ENCODE peak calls at places on chromosomes 16 and 17, in seven cellular contexts. M, I, N, P, B, F and V are unnamed samples.

GRCh38 chr16:11402745-11403533 is 57.7 kb downstream of the RMI2 start:
- DNase-seq in M (no peak), I (no peak), N (no peak), P (no peak), B (no peak), F (no peak), V (no peak)

GRCh38 chr17:31008374-31009035 is 37.7 kb downstream of the RNF135 start:
- DNase-seq in M (peak; percentile 54), I (peak; percentile 89), N (peak; percentile 37), P (peak; percentile 59), B (no peak), F (no peak), V (peak; percentile 27)

GRCh38 chr16:57066625-57067024 is 25.8 kb upstream of the CPNE2 start:
- DNase-seq in M (no peak), I (no peak), N (no peak), P (no peak), B (no peak), F (no peak), V (no peak)

GRCh38 chr16:57049678-57050077 is 42.7 kb upstream of the CPNE2 start:
- DNase-seq in M (no peak), I (peak; percentile 32), N (no peak), P (no peak), B (no peak), F (no peak), V (no peak)

GRCh38 chr17:47423406-47424295 is 99.9 kb downstream of the EFCAB13 start:
- DNase-seq in M (no peak), I (no peak), N (no peak), P (no peak), B (no peak), F (no peak), V (no peak)

GRCh38 chr16:75420987-75421819 is 12.1 kb downstream of the CFDP1 start:
- DNase-seq in M (peak; percentile 20), I (peak; percentile 88), N (no peak), P (no peak), B (no peak), F (peak; percentile 48), V (peak; percentile 54)

GRCh38 chr16:86578056-86578455 is 293 bp upstream of the FOXL1 start:
- DNase-seq in M (no peak), I (peak; percentile 69), N (no peak), P (no peak), B (no peak), F (no peak), V (no peak)

GRCh38 chr17:47197821-47198220 is 8.7 kb upstream of the CDC27 start:
- DNase-seq in M (no peak), I (no peak), N (no peak), P (no peak), B (no peak), F (no peak), V (no peak)

GRCh38 chr16:80806957-80807356 is 2.6 kb upstream of the CDYL2 start:
- DNase-seq in M (peak; percentile 64), I (no peak), N (peak; percentile 50), P (peak; percentile 12), B (no peak), F (no peak), V (peak; percentile 92)

GRCh38 chr16:85728879-85729278 is 22.0 kb downstream of the C16orf74 start:
- DNase-seq in M (no peak), I (no peak), N (no peak), P (no peak), B (no peak), F (no peak), V (no peak)

GRCh38 chr17:56497132-56497531 is 96.4 kb upstream of the NOG start:
- DNase-seq in M (no peak), I (no peak), N (no peak), P (no peak), B (no peak), F (no peak), V (no peak)

GRCh38 chr16:4183258-4184037 is 58.4 kb downstream of the SRL start:
- DNase-seq in M (peak; percentile 91), I (peak; percentile 97), N (peak; percentile 74), P (peak; percentile 74), B (no peak), F (peak; percentile 88), V (peak; percentile 83)

GRCh38 chr16:48311242-48311641 is 63.9 kb upstream of the ABCC11 start:
- DNase-seq in M (no peak), I (no peak), N (no peak), P (peak; percentile 5), B (no peak), F (no peak), V (no peak)

GRCh38 chr17:73196500-73196899 is 3.6 kb downstream of the COG1 start:
- DNase-seq in M (no peak), I (no peak), N (no peak), P (no peak), B (no peak), F (peak; percentile 58), V (no peak)

GRCh38 chr16:30541502-30542329 is 7.1 kb upstream of the ZNF747 start:
- DNase-seq in M (no peak), I (no peak), N (no peak), P (no peak), B (no peak), F (no peak), V (peak; percentile 32)

GRCh38 chr16:117381-118365 is 20.8 kb downstream of the NPRL3 start:
- DNase-seq in M (peak; percentile 78), I (no peak), N (peak; percentile 65), P (peak; percentile 64), B (no peak), F (peak; percentile 83), V (peak; percentile 23)

GRCh38 chr17:74151551-74152315 is 51.7 kb upstream of the RPL38 start:
- DNase-seq in M (no peak), I (no peak), N (no peak), P (no peak), B (no peak), F (no peak), V (no peak)

GRCh38 chr16:66020642-66021041 is 345.8 kb upstream of the CDH5 start:
- DNase-seq in M (no peak), I (no peak), N (no peak), P (no peak), B (no peak), F (no peak), V (peak; percentile 66)

GRCh38 chr17:5665164-5665563 is 80.9 kb upstream of the NLRP1 start:
- DNase-seq in M (no peak), I (no peak), N (no peak), P (no peak), B (no peak), F (no peak), V (no peak)

GRCh38 chr17:1031711-1032110 is 34.8 kb downstream of the TIMM22 start:
- DNase-seq in M (no peak), I (no peak), N (no peak), P (no peak), B (no peak), F (no peak), V (no peak)

GRCh38 chr16:16004314-16004749 is 54.9 kb downstream of the ABCC1 start:
- DNase-seq in M (no peak), I (no peak), N (no peak), P (no peak), B (no peak), F (no peak), V (peak; percentile 37)

GRCh38 chr17:2634361-2634960 is 41.0 kb downstream of the PAFAH1B1 start:
- DNase-seq in M (no peak), I (no peak), N (no peak), P (no peak), B (no peak), F (no peak), V (peak; percentile 92)

GRCh38 chr17:59754547-59754946 is 47.1 kb downstream of the VMP1 start:
- DNase-seq in M (peak; percentile 38), I (no peak), N (peak; percentile 25), P (no peak), B (no peak), F (no peak), V (peak; percentile 98)

GRCh38 chr16:10740000-10740844 is 3.4 kb upstream of the NUBP1 start:
- DNase-seq in M (no peak), I (no peak), N (no peak), P (no peak), B (no peak), F (no peak), V (no peak)

GRCh38 chr16:85234310-85235235 is 122.3 kb upstream of the CIBAR2 start:
- DNase-seq in M (no peak), I (peak; percentile 88), N (no peak), P (no peak), B (no peak), F (no peak), V (no peak)